ENCODE peak calls at places on chromosome 17, in seven cellular contexts. M, Z, J, B, P, W and L are unnamed samples.

GRCh38 chr17:82687871-82688270 is 10.6 kb downstream of the RAB40B start:
- DNase-seq in W (no peak), B (no peak), P (no peak), Z (no peak), M (no peak), J (no peak), L (no peak)

GRCh38 chr17:81018044-81018802 is 16.7 kb upstream of the BAIAP2 start:
- DNase-seq in P (no peak), J (peak; percentile 72), Z (peak; percentile 39), M (no peak), W (no peak), B (peak; percentile 55), L (peak; percentile 45)

GRCh38 chr17:10396529-10397163 is 23.8 kb upstream of the MYH13 start:
- DNase-seq in W (no peak), P (no peak), J (no peak), B (no peak), M (no peak), Z (no peak), L (no peak)

GRCh38 chr17:30389755-30390300 is 11.1 kb downstream of the CPD start:
- DNase-seq in J (no peak), M (no peak), Z (no peak), W (peak; percentile 31), B (no peak), P (no peak), L (no peak)

GRCh38 chr17:72429066-72429638 is 308.3 kb downstream of the SOX9 start:
- DNase-seq in J (no peak), B (no peak), P (no peak), W (no peak), M (no peak), Z (no peak), L (no peak)

GRCh38 chr17:10169274-10169673 is 29.1 kb downstream of the GAS7 start:
- DNase-seq in W (no peak), P (no peak), J (no peak), Z (peak; percentile 39), B (no peak), M (no peak), L (no peak)

GRCh38 chr17:7720125-7720524 is 2.6 kb downstream of the DNAH2 start:
- DNase-seq in P (no peak), J (no peak), Z (no peak), W (no peak), B (no peak), M (no peak), L (no peak)

GRCh38 chr17:15490634-15491261 is 23.3 kb upstream of the CDRT4 start:
- DNase-seq in M (no peak), W (no peak), J (peak; percentile 68), Z (peak; percentile 60), B (no peak), P (peak; percentile 73), L (peak; percentile 62)

GRCh38 chr17:65936013-65936412 is 255.9 kb downstream of the CEP112 start:
- DNase-seq in J (peak; percentile 12), P (no peak), B (no peak), M (no peak), Z (no peak), W (no peak), L (peak; percentile 38)

GRCh38 chr17:80599546-80600305 is 55.1 kb downstream of the RPTOR start:
- DNase-seq in B (no peak), W (peak; percentile 69), P (no peak), Z (no peak), M (no peak), J (peak; percentile 4), L (no peak)

GRCh38 chr17:64781013-64781392 is 118.9 kb upstream of the SMURF2 start:
- DNase-seq in J (no peak), M (no peak), B (no peak), Z (no peak), P (no peak), W (no peak), L (no peak)

GRCh38 chr17:34299017-34299416 is 13.5 kb downstream of the CCL11 start:
- DNase-seq in P (no peak), W (no peak), M (no peak), B (no peak), J (no peak), Z (no peak), L (no peak)

GRCh38 chr17:45229681-45230409 is 8.2 kb downstream of the FMNL1 start:
- DNase-seq in M (no peak), P (no peak), B (no peak), J (no peak), W (no peak), Z (no peak), L (no peak)

GRCh38 chr17:78933025-78933958 is 8.1 kb upstream of the TIMP2 start:
- DNase-seq in J (peak; percentile 96), B (no peak), Z (peak; percentile 94), M (peak; percentile 64), P (no peak), W (peak; percentile 96), L (peak; percentile 97)

GRCh38 chr17:7503521-7503920 is 19.4 kb downstream of the POLR2A start:
- DNase-seq in Z (no peak), M (no peak), P (no peak), B (no peak), W (no peak), J (no peak), L (no peak)

GRCh38 chr17:39547713-39548478 is 59.8 kb downstream of the NEUROD2 start:
- DNase-seq in Z (peak; percentile 6), M (peak; percentile 76), P (peak; percentile 49), W (peak; percentile 69), B (peak; percentile 72), J (peak; percentile 73), L (peak; percentile 32)

GRCh38 chr17:21041753-21042433 is 918 bp downstream of the USP22 start:
- DNase-seq in P (peak; percentile 82), M (peak; percentile 80), Z (peak; percentile 48), B (peak; percentile 90), W (peak; percentile 87), J (peak; percentile 85), L (peak; percentile 79)

GRCh38 chr17:21037117-21037803 is 5.6 kb downstream of the USP22 start:
- DNase-seq in W (no peak), P (no peak), B (no peak), M (no peak), Z (no peak), J (no peak), L (no peak)

GRCh38 chr17:21043296-21044232 is 753 bp upstream of the USP22 start:
- DNase-seq in B (peak; percentile 99), P (peak; percentile 99), J (peak; percentile 100), M (peak; percentile 98), Z (peak; percentile 90), W (peak; percentile 99), L (peak; percentile 100)

GRCh38 chr17:21042434-21043295 is at the start of gene USP22:
- DNase-seq in P (peak; percentile 86), J (peak; percentile 56), B (peak; percentile 66), Z (no peak), M (peak; percentile 31), W (no peak), L (no peak)

DNA sequence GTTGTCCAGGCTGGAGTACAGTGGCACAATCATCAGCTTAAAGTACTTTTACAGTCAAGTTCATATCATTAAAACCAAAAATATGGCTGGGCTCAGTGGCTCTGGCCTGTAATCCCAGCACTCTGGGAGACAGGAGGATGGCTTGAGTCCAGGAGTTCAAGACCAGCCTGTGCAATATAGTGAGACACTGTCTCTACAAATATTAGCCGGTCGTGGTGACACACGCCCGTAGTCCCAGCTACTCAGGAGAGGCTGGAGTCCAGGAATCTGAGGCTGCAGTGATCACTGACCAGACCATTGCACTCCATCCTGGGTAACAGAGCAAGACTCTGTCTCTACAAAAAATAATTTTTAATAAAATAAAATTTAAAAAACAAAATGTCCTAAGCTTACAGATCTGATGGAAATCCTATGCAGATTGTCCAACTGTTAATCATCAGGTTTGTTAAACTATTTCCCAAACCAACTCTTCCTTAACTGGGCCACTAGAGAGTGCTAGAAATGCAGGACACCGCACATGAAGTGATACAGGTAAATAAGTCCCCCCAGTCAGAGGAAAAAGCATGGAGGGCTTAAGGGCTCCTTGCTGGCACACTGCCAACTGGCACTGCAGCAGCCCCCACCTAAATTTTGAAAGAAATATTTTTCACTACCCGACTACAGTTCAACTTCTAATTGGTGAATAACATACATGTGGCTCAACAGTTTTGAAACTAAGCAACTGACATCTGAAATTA is 2.8 kb downstream of the USP22 start:
- DNase-seq in Z (no peak), M (no peak), P (no peak), B (no peak), W (peak; percentile 81), J (peak; percentile 55), L (peak; percentile 46)
- H3K4me3 ChIP-seq in Z (peak overlapping the region; percentile 89), M (peak overlapping the region; percentile 99), P (peak overlapping the region; percentile 85), B (peak overlapping the region; percentile 93), W (peak overlapping the region; percentile 100), J (peak overlapping the region; percentile 95), L (peak overlapping the region; percentile 86)

GRCh38 chr17:4313482-4314114 is 49.8 kb upstream of the ANKFY1 start:
- DNase-seq in B (no peak), P (no peak), M (no peak), Z (no peak), W (no peak), J (no peak), L (no peak)
- H3K4me3 ChIP-seq in B (peak overlapping the region; percentile 6), P (no peak overlapping the region), M (no peak overlapping the region), Z (no peak overlapping the region), W (no peak overlapping the region), J (peak overlapping the region; percentile 54), L (no peak overlapping the region)

GRCh38 chr17:17503566-17504130 is 7.5 kb upstream of the RASD1 start:
- DNase-seq in P (peak; percentile 80), M (no peak), Z (no peak), B (peak; percentile 31), W (no peak), J (no peak), L (no peak)
- H3K4me3 ChIP-seq in P (no peak overlapping the region), M (no peak overlapping the region), Z (no peak overlapping the region), B (no peak overlapping the region), W (no peak overlapping the region), J (no peak overlapping the region), L (no peak overlapping the region)

DNA sequence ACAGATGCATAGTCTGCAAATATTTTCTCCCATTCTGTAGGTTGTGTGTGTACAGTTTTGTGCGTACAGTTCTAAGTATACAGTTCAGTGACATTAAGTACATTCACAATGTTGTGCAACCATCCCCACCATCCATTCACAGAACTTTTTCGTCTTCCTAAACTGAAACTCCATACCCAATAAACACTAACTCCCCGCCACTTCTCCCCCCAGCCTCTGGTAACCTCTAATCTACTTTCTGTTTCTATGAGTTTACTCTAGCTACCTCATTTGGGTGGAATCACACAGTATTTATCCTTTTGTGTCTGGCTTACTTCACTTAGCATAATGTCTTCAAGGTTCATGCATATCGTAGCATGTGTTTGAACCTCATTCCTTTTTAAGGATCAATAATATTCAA is 14.3 kb downstream of the PIK3R5 start:
- DNase-seq in M (no peak), P (no peak), J (no peak), B (no peak), W (no peak), Z (no peak), L (no peak)
- H3K4me3 ChIP-seq in M (no peak overlapping the region), P (no peak overlapping the region), J (no peak overlapping the region), B (no peak overlapping the region), W (no peak overlapping the region), Z (no peak overlapping the region), L (no peak overlapping the region)